ENCODE peak calls at places on chromosomes 7 and 10, in eight cellular contexts. One of them, this sample, is unnamed.

GRCh38 chr7:136617176-136617575 is 251.3 kb upstream of the CHRM2 start:
- DNase-seq in MCF 10A: no peak
- DNase-seq in Peyer's patch: no peak
- DNase-seq in CD8-positive, alpha-beta T cell: no peak
- DNase-seq in COLO829: no peak
- DNase-seq in upper lobe of left lung: no peak
- DNase-seq in foreskin keratinocyte: no peak
- DNase-seq in SK-N-DZ: no peak
- DNase-seq in this sample: no peak

GRCh38 chr7:133837248-133837647 is 289.9 kb upstream of the LRGUK start:
- DNase-seq in foreskin keratinocyte: no peak
- DNase-seq in Peyer's patch: no peak
- DNase-seq in SK-N-DZ: peak
- DNase-seq in CD8-positive, alpha-beta T cell: no peak
- DNase-seq in MCF 10A: no peak
- DNase-seq in COLO829: no peak
- DNase-seq in upper lobe of left lung: no peak
- DNase-seq in this sample: no peak

GRCh38 chr7:105802611-105803520 is 73.5 kb downstream of the ATXN7L1 start:
- DNase-seq in Peyer's patch: no peak
- DNase-seq in upper lobe of left lung: no peak
- DNase-seq in foreskin keratinocyte: no peak
- DNase-seq in MCF 10A: no peak
- DNase-seq in SK-N-DZ: no peak
- DNase-seq in CD8-positive, alpha-beta T cell: no peak
- DNase-seq in COLO829: no peak
- DNase-seq in this sample: no peak

GRCh38 chr7:135801045-135801693 is 52.6 kb upstream of the FAM180A start:
- DNase-seq in MCF 10A: peak
- DNase-seq in CD8-positive, alpha-beta T cell: peak
- DNase-seq in SK-N-DZ: peak
- DNase-seq in COLO829: peak
- DNase-seq in Peyer's patch: no peak
- DNase-seq in upper lobe of left lung: peak
- DNase-seq in foreskin keratinocyte: peak
- DNase-seq in this sample: no peak

GRCh38 chr7:82615527-82615926 is 171.9 kb upstream of the CACNA2D1 start:
- DNase-seq in COLO829: no peak
- DNase-seq in Peyer's patch: no peak
- DNase-seq in upper lobe of left lung: no peak
- DNase-seq in SK-N-DZ: no peak
- DNase-seq in foreskin keratinocyte: no peak
- DNase-seq in MCF 10A: no peak
- DNase-seq in CD8-positive, alpha-beta T cell: no peak
- DNase-seq in this sample: no peak

GRCh38 chr10:35225204-35225603 is 98.6 kb downstream of the CREM start:
- DNase-seq in Peyer's patch: no peak
- DNase-seq in foreskin keratinocyte: peak
- DNase-seq in MCF 10A: peak
- DNase-seq in upper lobe of left lung: no peak
- DNase-seq in CD8-positive, alpha-beta T cell: no peak
- DNase-seq in COLO829: no peak
- DNase-seq in SK-N-DZ: no peak
- DNase-seq in this sample: no peak

GRCh38 chr10:100370561-100370975 is 23.5 kb downstream of the SCD start:
- DNase-seq in SK-N-DZ: no peak
- DNase-seq in Peyer's patch: no peak
- DNase-seq in COLO829: no peak
- DNase-seq in upper lobe of left lung: no peak
- DNase-seq in foreskin keratinocyte: peak
- DNase-seq in CD8-positive, alpha-beta T cell: no peak
- DNase-seq in MCF 10A: peak
- DNase-seq in this sample: no peak

GRCh38 chr7:134903073-134903790 is 83.1 kb upstream of the AGBL3 start:
- DNase-seq in upper lobe of left lung: no peak
- DNase-seq in Peyer's patch: no peak
- DNase-seq in MCF 10A: no peak
- DNase-seq in CD8-positive, alpha-beta T cell: no peak
- DNase-seq in SK-N-DZ: no peak
- DNase-seq in foreskin keratinocyte: no peak
- DNase-seq in COLO829: no peak
- DNase-seq in this sample: no peak

GRCh38 chr10:3395041-3395440 is 222.5 kb upstream of the PITRM1 start:
- DNase-seq in foreskin keratinocyte: no peak
- DNase-seq in CD8-positive, alpha-beta T cell: no peak
- DNase-seq in Peyer's patch: no peak
- DNase-seq in COLO829: no peak
- DNase-seq in SK-N-DZ: no peak
- DNase-seq in MCF 10A: no peak
- DNase-seq in upper lobe of left lung: no peak
- DNase-seq in this sample: no peak

GRCh38 chr10:6162589-6163356 is 40.0 kb upstream of the PFKFB3 start:
- DNase-seq in CD8-positive, alpha-beta T cell: no peak
- DNase-seq in MCF 10A: no peak
- DNase-seq in foreskin keratinocyte: no peak
- DNase-seq in COLO829: no peak
- DNase-seq in upper lobe of left lung: no peak
- DNase-seq in Peyer's patch: no peak
- DNase-seq in SK-N-DZ: no peak
- DNase-seq in this sample: no peak

GRCh38 chr10:131244836-131245235 is 66.7 kb downstream of the TCERG1L start:
- DNase-seq in upper lobe of left lung: no peak
- DNase-seq in CD8-positive, alpha-beta T cell: no peak
- DNase-seq in foreskin keratinocyte: no peak
- DNase-seq in SK-N-DZ: no peak
- DNase-seq in COLO829: no peak
- DNase-seq in Peyer's patch: peak
- DNase-seq in MCF 10A: no peak
- DNase-seq in this sample: no peak

This sample was measured in stomach.